ENCODE peak calls at places on chromosome 5, in six cellular contexts. One of them, this sample, is unnamed.

GRCh38 chr5:137836301-137836700 is 31.4 kb upstream of the MYOT start:
- DNase-seq in GM04504: no peak
- DNase-seq in hippocampal formation: no peak
- DNase-seq in AG08396: no peak
- DNase-seq in stomach: no peak
- DNase-seq in NCI-H1930: no peak
- DNase-seq in this sample: no peak

GRCh38 chr5:180394031-180394636 is 41.0 kb upstream of the GFPT2 start:
- DNase-seq in GM04504: no peak
- DNase-seq in hippocampal formation: no peak
- DNase-seq in AG08396: peak
- DNase-seq in stomach: no peak
- DNase-seq in NCI-H1930: no peak
- DNase-seq in this sample: peak

GRCh38 chr5:165410476-165410875 is 1905.1 kb downstream of the MAT2B start:
- DNase-seq in GM04504: no peak
- DNase-seq in hippocampal formation: no peak
- DNase-seq in AG08396: no peak
- DNase-seq in stomach: no peak
- DNase-seq in NCI-H1930: no peak
- DNase-seq in this sample: no peak

GRCh38 chr5:67065237-67065636 is 131.4 kb downstream of the CD180 start:
- DNase-seq in GM04504: no peak
- DNase-seq in hippocampal formation: no peak
- DNase-seq in AG08396: no peak
- DNase-seq in stomach: no peak
- DNase-seq in NCI-H1930: no peak
- DNase-seq in this sample: no peak

GRCh38 chr5:31213676-31214638 is 20.5 kb downstream of the CDH6 start:
- DNase-seq in GM04504: no peak
- DNase-seq in hippocampal formation: no peak
- DNase-seq in AG08396: no peak
- DNase-seq in stomach: no peak
- DNase-seq in NCI-H1930: no peak
- DNase-seq in this sample: no peak

GRCh38 chr5:171852255-171852681 is 66.7 kb downstream of the SMIM23 start:
- DNase-seq in GM04504: no peak
- DNase-seq in hippocampal formation: no peak
- DNase-seq in AG08396: no peak
- DNase-seq in stomach: no peak
- DNase-seq in NCI-H1930: no peak
- DNase-seq in this sample: peak

GRCh38 chr5:143201589-143201988 is 201.9 kb downstream of the NR3C1 start:
- DNase-seq in GM04504: no peak
- DNase-seq in hippocampal formation: no peak
- DNase-seq in AG08396: no peak
- DNase-seq in stomach: no peak
- DNase-seq in NCI-H1930: no peak
- DNase-seq in this sample: no peak

GRCh38 chr5:1012900-1013237 is 4.3 kb downstream of the NKD2 start:
- DNase-seq in GM04504: no peak
- DNase-seq in hippocampal formation: no peak
- DNase-seq in AG08396: no peak
- DNase-seq in stomach: no peak
- DNase-seq in NCI-H1930: no peak
- DNase-seq in this sample: peak

GRCh38 chr5:137036630-137037029 is 462.5 kb downstream of the SPOCK1 start:
- DNase-seq in GM04504: no peak
- DNase-seq in hippocampal formation: no peak
- DNase-seq in AG08396: no peak
- DNase-seq in stomach: no peak
- DNase-seq in NCI-H1930: no peak
- DNase-seq in this sample: no peak

GRCh38 chr5:181133610-181134231 is 2.8 kb upstream of the OR2V1 start:
- DNase-seq in GM04504: peak
- DNase-seq in hippocampal formation: peak
- DNase-seq in AG08396: peak
- DNase-seq in stomach: peak
- DNase-seq in NCI-H1930: no peak
- DNase-seq in this sample: peak

GRCh38 chr5:72407541-72407940 is 87.4 kb downstream of the PTCD2 start:
- DNase-seq in GM04504: no peak
- DNase-seq in hippocampal formation: no peak
- DNase-seq in AG08396: no peak
- DNase-seq in stomach: no peak
- DNase-seq in NCI-H1930: no peak
- DNase-seq in this sample: no peak

This sample was measured in osteoblast.